ENCODE peak calls at places on chromosomes 12 and 14, in nine cellular contexts. One of them, this sample, is unnamed.

GRCh38 chr12:22625671-22626251 is 790 bp downstream of the ETNK1 start:
- DNase-seq in WTC11: peak
- DNase-seq in heart right ventricle: no peak
- DNase-seq in breast epithelium: peak
- DNase-seq in lower lobe of right lung: peak
- DNase-seq in astrocyte: peak
- DNase-seq in GM10248: peak
- DNase-seq in HFFc6: no peak
- DNase-seq in fibroblast of villous mesenchyme: peak
- DNase-seq in this sample: no peak

GRCh38 chr12:4153343-4153892 is 120.1 kb upstream of the CCND2 start:
- DNase-seq in fibroblast of villous mesenchyme: no peak
- DNase-seq in HFFc6: no peak
- DNase-seq in breast epithelium: no peak
- DNase-seq in lower lobe of right lung: no peak
- DNase-seq in GM10248: peak
- DNase-seq in WTC11: no peak
- DNase-seq in heart right ventricle: no peak
- DNase-seq in astrocyte: no peak
- DNase-seq in this sample: no peak

GRCh38 chr12:28802706-28803438 is 346.2 kb upstream of the FAR2 start:
- DNase-seq in lower lobe of right lung: no peak
- DNase-seq in astrocyte: no peak
- DNase-seq in breast epithelium: no peak
- DNase-seq in heart right ventricle: peak
- DNase-seq in HFFc6: no peak
- DNase-seq in GM10248: no peak
- DNase-seq in WTC11: no peak
- DNase-seq in fibroblast of villous mesenchyme: peak
- DNase-seq in this sample: no peak

GRCh38 chr12:989751-990278 is 1.2 kb upstream of the ERC1 start:
- DNase-seq in HFFc6: peak
- DNase-seq in GM10248: no peak
- DNase-seq in astrocyte: peak
- DNase-seq in fibroblast of villous mesenchyme: peak
- DNase-seq in WTC11: no peak
- DNase-seq in breast epithelium: no peak
- DNase-seq in lower lobe of right lung: no peak
- DNase-seq in heart right ventricle: no peak
- DNase-seq in this sample: peak

GRCh38 chr12:30145351-30146017 is 361.7 kb upstream of the TMTC1 start:
- DNase-seq in astrocyte: peak
- DNase-seq in GM10248: no peak
- DNase-seq in WTC11: no peak
- DNase-seq in HFFc6: no peak
- DNase-seq in lower lobe of right lung: no peak
- DNase-seq in breast epithelium: no peak
- DNase-seq in fibroblast of villous mesenchyme: no peak
- DNase-seq in heart right ventricle: no peak
- DNase-seq in this sample: no peak

GRCh38 chr12:109764776-109765492 is 51.3 kb downstream of the FAM222A start:
- DNase-seq in fibroblast of villous mesenchyme: no peak
- DNase-seq in breast epithelium: no peak
- DNase-seq in HFFc6: no peak
- DNase-seq in heart right ventricle: no peak
- DNase-seq in astrocyte: no peak
- DNase-seq in WTC11: no peak
- DNase-seq in lower lobe of right lung: peak
- DNase-seq in GM10248: no peak
- DNase-seq in this sample: no peak

GRCh38 chr12:32843528-32844095 is 53.0 kb downstream of the PKP2 start:
- DNase-seq in breast epithelium: no peak
- DNase-seq in astrocyte: peak
- DNase-seq in HFFc6: no peak
- DNase-seq in lower lobe of right lung: no peak
- DNase-seq in WTC11: no peak
- DNase-seq in GM10248: no peak
- DNase-seq in fibroblast of villous mesenchyme: peak
- DNase-seq in heart right ventricle: no peak
- DNase-seq in this sample: no peak

GRCh38 chr12:126055521-126055920 is 990.3 kb downstream of the AACS start:
- DNase-seq in HFFc6: no peak
- DNase-seq in astrocyte: peak
- DNase-seq in breast epithelium: no peak
- DNase-seq in GM10248: no peak
- DNase-seq in fibroblast of villous mesenchyme: peak
- DNase-seq in heart right ventricle: no peak
- DNase-seq in lower lobe of right lung: no peak
- DNase-seq in WTC11: no peak
- DNase-seq in this sample: no peak

GRCh38 chr12:82554529-82554928 is 132.2 kb upstream of the TMTC2 start:
- DNase-seq in WTC11: no peak
- DNase-seq in breast epithelium: no peak
- DNase-seq in heart right ventricle: no peak
- DNase-seq in astrocyte: peak
- DNase-seq in lower lobe of right lung: no peak
- DNase-seq in fibroblast of villous mesenchyme: no peak
- DNase-seq in HFFc6: no peak
- DNase-seq in GM10248: peak
- DNase-seq in this sample: no peak

GRCh38 chr14:91116913-91117588 is 3.2 kb downstream of the DGLUCY start:
- DNase-seq in fibroblast of villous mesenchyme: no peak
- DNase-seq in heart right ventricle: no peak
- DNase-seq in lower lobe of right lung: no peak
- DNase-seq in breast epithelium: no peak
- DNase-seq in astrocyte: peak
- DNase-seq in HFFc6: no peak
- DNase-seq in WTC11: no peak
- DNase-seq in GM10248: no peak
- DNase-seq in this sample: no peak

GRCh38 chr12:93341409-93342044 is 36.2 kb upstream of the NUDT4 start:
- DNase-seq in astrocyte: no peak
- DNase-seq in breast epithelium: no peak
- DNase-seq in heart right ventricle: no peak
- DNase-seq in lower lobe of right lung: no peak
- DNase-seq in HFFc6: no peak
- DNase-seq in fibroblast of villous mesenchyme: no peak
- DNase-seq in GM10248: no peak
- DNase-seq in WTC11: no peak
- DNase-seq in this sample: no peak

GRCh38 chr14:75125617-75126016 is 1.2 kb downstream of the NEK9 start:
- DNase-seq in breast epithelium: no peak
- DNase-seq in fibroblast of villous mesenchyme: peak
- DNase-seq in WTC11: no peak
- DNase-seq in astrocyte: peak
- DNase-seq in heart right ventricle: no peak
- DNase-seq in HFFc6: peak
- DNase-seq in GM10248: no peak
- DNase-seq in lower lobe of right lung: no peak
- DNase-seq in this sample: no peak

GRCh38 chr12:103128862-103129501 is 171.5 kb downstream of the ASCL1 start:
- DNase-seq in WTC11: no peak
- DNase-seq in HFFc6: no peak
- DNase-seq in astrocyte: no peak
- DNase-seq in fibroblast of villous mesenchyme: no peak
- DNase-seq in heart right ventricle: no peak
- DNase-seq in breast epithelium: no peak
- DNase-seq in lower lobe of right lung: no peak
- DNase-seq in GM10248: no peak
- DNase-seq in this sample: no peak

GRCh38 chr12:7869137-7869536 is 3.6 kb downstream of the SLC2A14 start:
- DNase-seq in heart right ventricle: no peak
- DNase-seq in GM10248: no peak
- DNase-seq in lower lobe of right lung: no peak
- DNase-seq in fibroblast of villous mesenchyme: peak
- DNase-seq in HFFc6: peak
- DNase-seq in breast epithelium: no peak
- DNase-seq in WTC11: no peak
- DNase-seq in astrocyte: peak
- DNase-seq in this sample: no peak

GRCh38 chr12:72448805-72449204 is 176.6 kb downstream of the TRHDE start:
- DNase-seq in fibroblast of villous mesenchyme: no peak
- DNase-seq in astrocyte: no peak
- DNase-seq in WTC11: no peak
- DNase-seq in GM10248: no peak
- DNase-seq in HFFc6: no peak
- DNase-seq in breast epithelium: no peak
- DNase-seq in lower lobe of right lung: no peak
- DNase-seq in heart right ventricle: no peak
- DNase-seq in this sample: no peak

GRCh38 chr14:99682809-99683618 is 1.1 kb upstream of the CYP46A1 start:
- DNase-seq in heart right ventricle: peak
- DNase-seq in GM10248: peak
- DNase-seq in WTC11: peak
- DNase-seq in fibroblast of villous mesenchyme: peak
- DNase-seq in breast epithelium: peak
- DNase-seq in HFFc6: peak
- DNase-seq in lower lobe of right lung: peak
- DNase-seq in astrocyte: peak
- DNase-seq in this sample: peak
- TF ChIP-seq CTCF in heart right ventricle: peak
- TF ChIP-seq CTCF in GM10248: peak
- TF ChIP-seq CTCF in WTC11: peak
- TF ChIP-seq CTCF in fibroblast of villous mesenchyme: peak
- TF ChIP-seq CTCF in breast epithelium: peak
- TF ChIP-seq CTCF in HFFc6: peak
- TF ChIP-seq CTCF in lower lobe of right lung: peak
- TF ChIP-seq CTCF in astrocyte: peak
- TF ChIP-seq CTCF in this sample: peak

GRCh38 chr12:15004401-15004800 is 31.6 kb downstream of the PDE6H start:
- DNase-seq in astrocyte: no peak
- DNase-seq in GM10248: no peak
- DNase-seq in fibroblast of villous mesenchyme: no peak
- DNase-seq in WTC11: no peak
- DNase-seq in HFFc6: no peak
- DNase-seq in lower lobe of right lung: no peak
- DNase-seq in heart right ventricle: no peak
- DNase-seq in breast epithelium: no peak
- DNase-seq in this sample: no peak
- TF ChIP-seq CTCF in astrocyte: no peak
- TF ChIP-seq CTCF in GM10248: no peak
- TF ChIP-seq CTCF in fibroblast of villous mesenchyme: no peak
- TF ChIP-seq CTCF in WTC11: no peak
- TF ChIP-seq CTCF in HFFc6: no peak
- TF ChIP-seq CTCF in lower lobe of right lung: no peak
- TF ChIP-seq CTCF in heart right ventricle: no peak
- TF ChIP-seq CTCF in breast epithelium: no peak
- TF ChIP-seq CTCF in this sample: no peak

GRCh38 chr14:54974773-54975414 is 52.0 kb downstream of the WDHD1 start:
- DNase-seq in WTC11: no peak
- DNase-seq in astrocyte: peak
- DNase-seq in HFFc6: no peak
- DNase-seq in lower lobe of right lung: no peak
- DNase-seq in GM10248: no peak
- DNase-seq in heart right ventricle: no peak
- DNase-seq in breast epithelium: no peak
- DNase-seq in fibroblast of villous mesenchyme: no peak
- DNase-seq in this sample: no peak
- TF ChIP-seq CTCF in WTC11: no peak
- TF ChIP-seq CTCF in astrocyte: no peak
- TF ChIP-seq CTCF in HFFc6: no peak
- TF ChIP-seq CTCF in lower lobe of right lung: no peak
- TF ChIP-seq CTCF in GM10248: no peak
- TF ChIP-seq CTCF in heart right ventricle: no peak
- TF ChIP-seq CTCF in breast epithelium: no peak
- TF ChIP-seq CTCF in fibroblast of villous mesenchyme: no peak
- TF ChIP-seq CTCF in this sample: no peak

DNA sequence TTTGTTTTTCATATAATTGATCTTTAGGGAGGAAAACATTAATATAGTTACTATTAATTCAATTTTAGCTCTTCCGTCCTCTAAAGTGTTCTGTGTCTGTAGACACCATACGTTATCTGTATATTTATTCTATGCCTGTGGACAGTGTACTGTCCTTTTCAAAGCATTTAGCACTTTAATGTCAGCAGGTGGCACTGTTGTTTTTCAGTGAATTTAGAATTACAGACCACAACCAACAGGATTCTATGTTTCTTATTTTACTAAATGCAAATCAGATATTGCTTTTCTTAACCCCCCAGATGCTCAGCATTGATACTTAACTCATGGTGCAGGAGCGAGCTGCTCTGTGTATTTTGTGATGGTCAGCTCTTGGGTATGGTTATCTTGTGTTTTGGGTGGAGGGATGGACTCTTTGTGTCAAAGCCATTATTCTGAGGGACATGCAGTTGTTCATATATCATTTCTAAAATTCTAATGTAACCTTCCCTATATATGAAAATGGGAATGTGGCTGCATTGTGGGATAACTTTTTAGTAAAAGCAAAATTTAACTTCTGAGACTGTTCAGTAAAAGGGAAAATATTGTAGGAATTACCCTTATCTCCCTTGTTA is 65.2 kb downstream of the PAPOLA start:
- DNase-seq in lower lobe of right lung: no peak
- DNase-seq in breast epithelium: no peak
- DNase-seq in heart right ventricle: no peak
- DNase-seq in GM10248: peak
- DNase-seq in WTC11: no peak
- DNase-seq in astrocyte: peak
- DNase-seq in HFFc6: peak
- DNase-seq in fibroblast of villous mesenchyme: peak
- DNase-seq in this sample: no peak
- TF ChIP-seq CTCF in lower lobe of right lung: peak
- TF ChIP-seq CTCF in breast epithelium: no peak
- TF ChIP-seq CTCF in heart right ventricle: peak
- TF ChIP-seq CTCF in GM10248: peak
- TF ChIP-seq CTCF in WTC11: no peak
- TF ChIP-seq CTCF in astrocyte: peak
- TF ChIP-seq CTCF in HFFc6: peak
- TF ChIP-seq CTCF in fibroblast of villous mesenchyme: peak
- TF ChIP-seq CTCF in this sample: no peak

GRCh38 chr12:124856132-124856841 is 7.4 kb downstream of the SCARB1 start:
- DNase-seq in HFFc6: no peak
- DNase-seq in heart right ventricle: no peak
- DNase-seq in fibroblast of villous mesenchyme: no peak
- DNase-seq in breast epithelium: no peak
- DNase-seq in astrocyte: no peak
- DNase-seq in lower lobe of right lung: no peak
- DNase-seq in WTC11: no peak
- DNase-seq in GM10248: no peak
- DNase-seq in this sample: no peak
- TF ChIP-seq CTCF in HFFc6: peak
- TF ChIP-seq CTCF in heart right ventricle: peak
- TF ChIP-seq CTCF in fibroblast of villous mesenchyme: no peak
- TF ChIP-seq CTCF in breast epithelium: no peak
- TF ChIP-seq CTCF in astrocyte: no peak
- TF ChIP-seq CTCF in lower lobe of right lung: peak
- TF ChIP-seq CTCF in WTC11: no peak
- TF ChIP-seq CTCF in GM10248: peak
- TF ChIP-seq CTCF in this sample: no peak

DNA sequence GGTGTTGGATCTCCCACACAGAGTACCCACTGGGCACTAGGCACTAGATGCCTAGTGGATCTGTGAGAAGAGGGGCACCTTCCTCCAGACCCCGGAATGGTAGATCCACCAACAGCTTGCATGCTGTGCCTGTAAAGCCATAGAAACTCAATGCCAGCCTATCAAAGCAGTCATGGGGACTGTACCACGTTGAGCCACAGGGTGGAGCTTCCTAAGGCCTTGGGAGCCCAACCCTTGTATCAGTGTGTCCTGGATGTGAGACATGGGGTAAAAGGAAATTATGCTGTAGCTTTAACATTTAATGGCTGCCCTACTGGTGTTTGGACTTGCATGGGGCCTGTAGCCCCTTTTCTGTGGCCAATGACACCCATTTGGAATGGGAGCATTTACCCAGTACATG is 1024.9 kb downstream of the TMEM121 start:
- DNase-seq in astrocyte: no peak
- DNase-seq in GM10248: no peak
- DNase-seq in HFFc6: no peak
- DNase-seq in WTC11: no peak
- DNase-seq in breast epithelium: no peak
- DNase-seq in lower lobe of right lung: no peak
- DNase-seq in heart right ventricle: no peak
- DNase-seq in fibroblast of villous mesenchyme: no peak
- DNase-seq in this sample: no peak
- TF ChIP-seq CTCF in astrocyte: no peak
- TF ChIP-seq CTCF in GM10248: peak
- TF ChIP-seq CTCF in HFFc6: no peak
- TF ChIP-seq CTCF in WTC11: no peak
- TF ChIP-seq CTCF in breast epithelium: no peak
- TF ChIP-seq CTCF in lower lobe of right lung: no peak
- TF ChIP-seq CTCF in heart right ventricle: no peak
- TF ChIP-seq CTCF in fibroblast of villous mesenchyme: no peak
- TF ChIP-seq CTCF in this sample: no peak